ENCODE peak calls at places on chromosomes 7 and 10, in eight cellular contexts. Q, R, P, E, W, V, A and Y are unnamed samples.

GRCh38 chr10:43047288-43047970 is 29.4 kb upstream of the RET start:
- DNase-seq in V (no peak), A (no peak), E (no peak), W (no peak), P (no peak), Q (no peak), R (no peak), Y (no peak)

GRCh38 chr7:139345042-139345441 is 3.9 kb downstream of the FMC1 start:
- DNase-seq in Q (no peak), A (no peak), W (no peak), E (no peak), R (no peak), V (no peak), P (no peak), Y (no peak)

GRCh38 chr10:72133517-72133916 is 45.2 kb upstream of the SPOCK2 start:
- DNase-seq in V (no peak), A (peak; percentile 75), E (no peak), Q (no peak), R (no peak), W (no peak), P (peak; percentile 47), Y (no peak)

GRCh38 chr10:30581779-30582380 is 47.7 kb downstream of the LYZL2 start:
- DNase-seq in E (no peak), W (no peak), P (peak; percentile 26), R (no peak), Q (no peak), V (peak; percentile 6), A (peak; percentile 44), Y (peak; percentile 42)

GRCh38 chr7:17038160-17038782 is 156.5 kb upstream of the AGR3 start:
- DNase-seq in Q (no peak), W (no peak), A (no peak), R (no peak), P (no peak), E (no peak), V (no peak), Y (no peak)

GRCh38 chr7:26857534-26858228 is 6.7 kb downstream of the SKAP2 start:
- DNase-seq in R (no peak), W (no peak), A (peak; percentile 82), E (no peak), V (no peak), Q (no peak), P (peak; percentile 16), Y (peak; percentile 68)

GRCh38 chr10:13977861-13978843 is 352.6 kb downstream of the FRMD4A start:
- DNase-seq in W (no peak), P (no peak), A (peak; percentile 87), E (no peak), V (no peak), Q (no peak), R (no peak), Y (no peak)

GRCh38 chr7:99003419-99003818 is 125.1 kb downstream of the TRRAP start:
- DNase-seq in Q (no peak), V (no peak), E (no peak), P (no peak), W (no peak), R (no peak), A (no peak), Y (no peak)

GRCh38 chr10:71638577-71639411 is 80.8 kb downstream of the C10orf105 start:
- DNase-seq in W (no peak), R (no peak), A (no peak), Q (no peak), V (no peak), E (no peak), P (no peak), Y (peak; percentile 92)

GRCh38 chr7:107742678-107743566 is 1.0 kb upstream of the CBLL1 start:
- DNase-seq in A (no peak), P (peak; percentile 38), V (peak; percentile 77), E (peak; percentile 55), Q (no peak), R (peak; percentile 82), W (no peak), Y (peak; percentile 67)

GRCh38 chr10:60006046-60006445 is 99.7 kb upstream of the CCDC6 start:
- DNase-seq in A (peak; percentile 18), E (no peak), Q (no peak), P (no peak), V (no peak), W (no peak), R (no peak), Y (no peak)

GRCh38 chr7:151745090-151745638 is 131.8 kb downstream of the PRKAG2 start:
- DNase-seq in Q (no peak), A (peak; percentile 70), E (peak; percentile 74), R (peak; percentile 95), V (peak; percentile 15), P (peak; percentile 83), W (no peak), Y (peak; percentile 83)

GRCh38 chr10:76435154-76435553 is 1003.7 kb downstream of the LRMDA start:
- DNase-seq in V (no peak), W (no peak), Q (no peak), P (no peak), R (no peak), A (no peak), E (no peak), Y (no peak)

GRCh38 chr10:92068900-92069299 is 145.3 kb downstream of the BTAF1 start:
- DNase-seq in Q (no peak), A (peak; percentile 37), E (no peak), V (no peak), P (no peak), R (no peak), W (no peak), Y (no peak)